ENCODE peak calls at places on chromosomes 6 and 20, in six cellular contexts. F is neuronal stem cell, B is GM12878, J is trophoblast cell, T is PC-3, X is IMR-90. D is an unnamed sample.

GRCh38 chr6:158669145-158670035 is 19.5 kb downstream of the SYTL3 start:
- DNase-seq in J (no peak), F (no peak), T (no peak), B (no peak), X (peak), D (no peak)

GRCh38 chr6:14910692-14911547 is 334.9 kb upstream of the JARID2 start:
- DNase-seq in F (no peak), B (peak), T (no peak), X (peak), J (peak), D (no peak)

GRCh38 chr6:73704260-73704659 is 8.3 kb downstream of the CD109 start:
- DNase-seq in J (peak), X (peak), F (no peak), B (no peak), T (peak), D (no peak)

GRCh38 chr20:58816957-58817651 is 33.6 kb downstream of the GNAS-AS1 start:
- DNase-seq in T (no peak), F (no peak), B (no peak), J (no peak), X (no peak), D (no peak)

GRCh38 chr6:119395192-119395591 is 45.6 kb upstream of the MAN1A1 start:
- DNase-seq in B (peak), J (no peak), X (no peak), F (no peak), T (no peak), D (no peak)

GRCh38 chr20:57563522-57563921 is 2.6 kb downstream of the PCK1 start:
- DNase-seq in J (no peak), X (no peak), B (no peak), F (no peak), T (no peak), D (no peak)

GRCh38 chr6:34232901-34233300 is 3.8 kb upstream of the HMGA1 start:
- DNase-seq in B (no peak), T (no peak), J (no peak), X (peak), F (no peak), D (no peak)

GRCh38 chr6:22647671-22648070 is 78.3 kb downstream of the HDGFL1 start:
- DNase-seq in J (no peak), F (no peak), X (no peak), B (no peak), T (no peak), D (no peak)

GRCh38 chr20:10511507-10512231 is 76.6 kb downstream of the SLX4IP start:
- DNase-seq in T (peak), J (peak), X (peak), F (no peak), B (peak), D (peak)

GRCh38 chr20:51422912-51423667 is 119.4 kb downstream of the NFATC2 start:
- DNase-seq in T (no peak), F (no peak), B (no peak), X (no peak), J (peak), D (no peak)

GRCh38 chr20:53608456-53609413 is 15.1 kb upstream of the ZNF217 start:
- DNase-seq in B (no peak), T (no peak), J (peak), X (no peak), F (no peak), D (peak)

GRCh38 chr6:67683960-67684359 is 951.1 kb upstream of the ADGRB3 start:
- DNase-seq in B (no peak), T (peak), F (no peak), X (peak), J (no peak), D (no peak)

GRCh38 chr6:12275084-12275483 is 15.1 kb upstream of the EDN1 start:
- DNase-seq in F (no peak), J (peak), B (no peak), X (no peak), T (peak), D (no peak)

GRCh38 chr6:145842693-145843546 is 28.3 kb upstream of the FBXO30 start:
- DNase-seq in B (no peak), J (no peak), F (no peak), T (no peak), X (peak), D (no peak)

GRCh38 chr20:60966766-60967165 is 285.3 kb upstream of the CDH4 start:
- DNase-seq in B (no peak), T (no peak), J (no peak), X (no peak), F (no peak), D (no peak)

GRCh38 chr6:118768904-118769325 is 117.5 kb upstream of the CEP85L start:
- DNase-seq in J (peak), B (no peak), F (no peak), T (peak), X (no peak), D (no peak)

GRCh38 chr6:140062042-140063041 is 687.9 kb upstream of the CITED2 start:
- DNase-seq in F (no peak), J (peak), B (no peak), X (peak), T (peak), D (no peak)

GRCh38 chr20:17679786-17680127 is 2.3 kb downstream of the RRBP1 start:
- DNase-seq in B (no peak), T (no peak), J (peak), X (no peak), F (no peak), D (peak)

GRCh38 chr6:38033442-38033982 is 214.0 kb downstream of the ZFAND3 start:
- DNase-seq in X (no peak), B (no peak), J (no peak), T (no peak), F (no peak), D (no peak)

GRCh38 chr6:18327621-18328548 is 59.3 kb upstream of the RNF144B start:
- DNase-seq in B (no peak), F (no peak), J (no peak), T (no peak), X (no peak), D (peak)

GRCh38 chr6:14286144-14286543 is 168.6 kb downstream of the CD83 start:
- DNase-seq in B (no peak), J (peak), X (peak), T (peak), F (no peak), D (peak)

GRCh38 chr6:89941031-89941775 is 46.9 kb downstream of the GJA10 start:
- DNase-seq in T (peak), B (no peak), F (no peak), X (no peak), J (no peak), D (no peak)

GRCh38 chr20:43409041-43409913 is 48.4 kb upstream of the SRSF6 start:
- DNase-seq in B (peak), F (peak), J (peak), X (peak), T (peak), D (peak)

DNA sequence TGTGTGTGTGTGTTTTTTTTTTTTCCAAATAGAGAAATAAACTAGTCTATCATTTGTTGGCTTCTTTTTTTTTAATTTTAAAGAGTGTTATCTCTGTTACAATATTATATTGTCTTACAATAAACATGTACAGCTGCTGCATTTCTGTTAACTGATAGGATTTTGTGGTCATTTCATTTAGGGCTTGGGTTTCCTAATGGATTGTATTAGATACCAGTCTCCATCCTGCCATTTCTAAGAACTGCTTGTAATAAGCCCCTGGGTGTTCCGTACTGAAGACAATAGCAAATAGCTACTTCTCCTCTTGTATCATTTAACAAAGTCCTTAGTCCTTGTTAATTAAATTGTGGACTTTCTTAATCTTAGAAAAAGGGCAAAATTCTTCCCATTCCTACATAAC is 45.7 kb downstream of the SOBP start:
- DNase-seq in B (no peak), X (no peak), F (no peak), J (no peak), T (no peak), D (no peak)
- H3K4me2 ChIP-seq in B (no peak), X (no peak), F (no peak), J (no peak), T (no peak), D (no peak)

GRCh38 chr20:62784497-62784896 is 11.8 kb upstream of the MRGBP start:
- DNase-seq in X (no peak), F (no peak), T (no peak), B (no peak), J (no peak), D (no peak)
- H3K4me3 ChIP-seq in X (no peak), F (no peak), T (no peak), B (no peak), J (no peak), D (no peak)

GRCh38 chr6:150363733-150364132 is 5.1 kb upstream of the IYD start:
- DNase-seq in F (no peak), T (no peak), B (no peak), J (no peak), X (no peak), D (no peak)

GRCh38 chr6:150370112-150370511 is 1.3 kb downstream of the IYD start:
- DNase-seq in F (no peak), T (no peak), J (no peak), X (no peak), B (no peak), D (no peak)

GRCh38 chr6:150369408-150369807 is 596 bp downstream of the IYD start:
- DNase-seq in B (no peak), J (no peak), X (no peak), F (no peak), T (no peak), D (no peak)

GRCh38 chr6:150368762-150369161 is at the start of gene IYD:
- DNase-seq in J (no peak), X (no peak), F (no peak), T (no peak), B (no peak), D (no peak)

DNA sequence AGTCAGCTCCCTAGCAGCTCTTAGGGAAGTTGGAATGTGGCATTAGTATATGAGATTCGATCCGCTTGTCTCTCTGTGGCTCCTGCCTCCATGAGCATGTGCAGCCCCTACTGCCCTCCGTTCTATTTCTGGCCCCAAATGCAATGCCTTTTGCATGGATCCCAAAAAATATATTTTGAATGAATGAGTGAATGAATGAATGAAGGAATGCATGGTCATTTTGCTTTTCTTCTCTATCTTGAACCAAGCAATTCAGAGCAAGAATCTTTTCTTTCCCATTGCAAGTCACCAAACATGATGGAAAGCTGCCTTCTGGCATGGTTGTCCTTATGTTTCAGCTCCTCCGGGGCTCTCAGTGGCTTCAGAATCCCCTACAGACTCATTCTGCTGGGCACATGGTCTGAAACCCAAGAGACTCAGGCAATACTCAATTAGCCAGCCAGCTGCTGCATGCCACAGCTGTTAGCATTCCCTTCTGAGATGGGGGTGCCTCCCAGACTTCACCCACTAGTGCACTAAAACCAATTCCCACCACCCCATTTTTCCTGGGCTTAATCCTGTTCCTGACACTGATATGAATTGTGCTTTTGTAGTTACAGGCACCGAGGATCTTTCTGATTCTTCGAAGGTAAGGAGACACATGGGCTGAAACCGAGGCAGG is 2.6 kb upstream of the IYD start:
- DNase-seq in B (no peak), T (no peak), J (no peak), F (no peak), X (no peak), D (no peak)
- H3K4me2 ChIP-seq in B (no peak), T (no peak), J (no peak), F (no peak), X (no peak), D (no peak)

DNA sequence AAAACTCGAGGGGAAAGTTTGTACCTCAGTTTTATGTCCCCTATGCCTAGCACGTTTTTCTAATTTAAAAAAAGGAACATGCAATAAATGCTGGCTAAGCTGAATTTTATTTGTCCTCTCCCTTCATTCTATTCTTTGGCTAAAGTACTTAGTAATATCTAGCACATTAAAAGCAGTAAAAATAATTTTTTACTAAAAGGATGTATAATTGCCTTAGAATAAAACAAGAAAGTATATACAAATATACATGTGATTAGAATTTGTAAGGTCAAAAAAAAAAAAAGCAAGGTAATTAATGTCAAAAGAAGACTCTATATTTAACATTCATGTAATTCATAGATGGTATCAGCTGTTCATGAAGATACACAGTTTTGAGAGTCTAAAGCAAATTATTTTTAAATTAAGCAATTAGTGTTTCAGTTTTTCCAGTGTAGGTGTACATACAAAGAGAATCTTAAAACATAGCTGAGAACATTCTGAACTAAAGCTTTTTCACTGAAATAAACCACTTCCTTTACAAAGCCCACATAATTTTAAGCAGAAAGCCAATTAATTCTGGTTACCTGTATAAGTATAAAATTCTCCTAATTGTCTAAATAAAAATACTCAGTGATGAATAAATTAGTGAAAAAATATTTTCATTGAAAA is 32.4 kb downstream of the HBS1L start:
- DNase-seq in X (no peak), J (no peak), B (no peak), F (no peak), T (no peak), D (no peak)
- H3K4me3 ChIP-seq in X (no peak), J (no peak), B (peak), F (no peak), T (no peak), D (no peak)

GRCh38 chr6:144077881-144078280 is 17.5 kb downstream of the SF3B5 start:
- DNase-seq in F (no peak), J (no peak), T (no peak), X (no peak), B (no peak), D (no peak)

GRCh38 chr6:144075187-144075586 is 20.2 kb downstream of the SF3B5 start:
- DNase-seq in F (no peak), X (no peak), B (no peak), T (no peak), J (no peak), D (no peak)

GRCh38 chr6:144075884-144076283 is 19.5 kb downstream of the SF3B5 start:
- DNase-seq in X (no peak), J (no peak), F (no peak), T (no peak), B (no peak), D (no peak)
- H3K4me2 ChIP-seq in X (no peak), J (no peak), F (no peak), T (no peak), B (peak), D (no peak)

GRCh38 chr6:46016063-46016608 is 476 bp upstream of the CLIC5 start:
- DNase-seq in B (no peak), X (no peak), J (no peak), T (no peak), F (no peak), D (no peak)

GRCh38 chr6:46014054-46014453 is 1.6 kb downstream of the CLIC5 start:
- DNase-seq in B (no peak), X (no peak), T (no peak), F (no peak), J (no peak), D (no peak)

GRCh38 chr6:46013639-46014038 is 2.0 kb downstream of the CLIC5 start:
- DNase-seq in B (no peak), X (no peak), F (no peak), T (no peak), J (no peak), D (peak)

GRCh38 chr6:46015119-46015968 is at the start of gene CLIC5:
- DNase-seq in B (no peak), X (no peak), T (no peak), J (peak), F (no peak), D (peak)

DNA sequence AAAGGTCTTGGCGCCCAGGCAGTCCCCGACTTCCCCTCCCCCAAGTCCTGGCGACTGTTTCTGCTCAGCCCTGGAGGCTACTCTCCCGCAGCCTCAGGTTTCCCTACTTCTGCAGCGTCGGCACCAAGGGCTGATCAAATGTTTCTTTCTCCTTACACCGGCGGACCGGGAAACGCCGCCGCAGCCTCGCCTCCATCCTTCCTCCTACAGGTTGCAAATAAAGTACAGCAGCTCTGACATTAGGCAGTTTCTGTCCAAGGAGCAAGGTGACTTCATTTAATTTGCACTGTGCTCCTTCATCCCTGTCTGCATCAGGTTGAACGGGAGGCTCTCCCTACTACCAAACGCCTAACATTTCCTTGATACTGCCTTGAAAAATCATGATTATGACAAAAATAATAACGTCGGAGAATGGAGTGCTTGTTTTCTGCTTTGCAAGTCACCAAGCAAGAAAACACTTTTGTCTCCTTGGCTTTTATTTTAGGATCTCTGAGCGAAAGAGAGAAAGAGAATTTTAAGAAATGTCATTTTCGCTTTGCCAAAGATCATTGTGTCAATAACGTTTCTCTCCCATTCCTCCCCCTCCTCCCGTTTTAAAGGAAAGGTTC is 1.0 kb downstream of the CLIC5 start:
- DNase-seq in B (no peak), F (no peak), T (no peak), J (no peak), X (no peak), D (peak)
- H3K4me3 ChIP-seq in B (no peak), F (no peak), T (peak), J (peak), X (no peak), D (peak)

DNA sequence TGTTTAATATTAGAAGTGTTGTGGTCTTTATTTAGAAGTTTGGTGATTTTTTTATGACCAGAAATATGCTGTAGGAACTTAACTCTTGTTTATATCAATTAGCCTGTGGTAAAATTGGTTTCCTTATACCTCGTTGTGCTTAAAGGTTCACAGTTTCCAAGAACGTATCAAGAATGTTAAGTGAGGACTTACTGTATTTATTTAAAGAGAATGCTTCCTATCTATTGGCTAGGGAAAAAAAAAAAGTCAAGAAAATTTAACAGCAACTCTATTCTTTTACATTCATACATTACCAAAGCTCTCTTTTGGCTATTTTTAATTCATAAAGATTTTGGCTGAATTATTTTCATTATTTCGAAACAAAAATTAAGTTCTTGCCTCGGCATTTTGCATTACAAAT is 1.6 kb downstream of the KIAA0319 start:
- DNase-seq in X (no peak), J (no peak), T (no peak), B (no peak), F (no peak), D (no peak)
- H3K4me2 ChIP-seq in X (no peak), J (no peak), T (peak), B (no peak), F (no peak), D (peak)

DNA sequence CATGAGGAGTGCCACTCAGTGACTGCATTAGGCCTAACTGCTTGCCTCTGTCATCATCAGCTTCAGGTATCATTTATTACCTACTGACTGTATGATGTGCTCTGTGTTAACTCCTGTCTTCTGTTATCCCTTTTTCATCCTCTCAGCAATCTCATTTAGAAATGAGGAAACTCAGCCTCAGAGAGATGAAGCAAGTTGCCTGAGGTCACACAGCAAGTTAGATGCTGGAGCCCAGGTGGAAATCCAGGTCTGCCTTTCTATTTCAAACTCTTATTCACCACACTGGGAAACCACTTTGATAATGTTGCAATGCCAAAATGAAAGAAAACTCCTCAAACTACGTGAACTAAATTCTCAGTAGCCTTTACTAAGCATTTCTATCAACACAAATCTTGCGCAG is 1.3 kb downstream of the FERMT1 start:
- DNase-seq in B (no peak), F (no peak), J (peak), X (no peak), T (peak), D (no peak)
- H3K4me3 ChIP-seq in B (no peak), F (no peak), J (no peak), X (no peak), T (peak), D (peak)

GRCh38 chr6:142850653-142851434 is 94.1 kb downstream of the HIVEP2 start:
- DNase-seq in X (peak), J (no peak), B (peak), T (peak), F (no peak), D (no peak)
- H3K4me2 ChIP-seq in X (peak), J (no peak), B (peak), T (peak), F (no peak), D (no peak)

D was measured in GM23338.